ENCODE peak calls at places on chromosomes 12 and 14, in ten cellular contexts. One of them, this sample, is unnamed.

GRCh38 chr12:47820631-47821345 is 1.1 kb upstream of the HDAC7 start:
- DNase-seq in heart left ventricle: peak; percentile 90
- DNase-seq in A549: peak; percentile 91
- DNase-seq in ovary: peak; percentile 87
- DNase-seq in GM12891: no peak
- DNase-seq in Peyer's patch: peak; percentile 82
- DNase-seq in HCT116: peak; percentile 62
- DNase-seq in stomach: peak; percentile 72
- DNase-seq in tibial nerve: peak; percentile 81
- DNase-seq in uterus: peak; percentile 88
- DNase-seq in this sample: no peak

GRCh38 chr12:30694971-30695326 is 720 bp downstream of the IPO8 start:
- DNase-seq in stomach: peak; percentile 40
- DNase-seq in GM12891: no peak
- DNase-seq in HCT116: peak; percentile 21
- DNase-seq in uterus: peak; percentile 31
- DNase-seq in A549: peak; percentile 53
- DNase-seq in ovary: peak; percentile 24
- DNase-seq in tibial nerve: no peak
- DNase-seq in Peyer's patch: peak; percentile 61
- DNase-seq in heart left ventricle: peak; percentile 24
- DNase-seq in this sample: no peak

GRCh38 chr12:19688489-19688888 is 249.2 kb downstream of the AEBP2 start:
- DNase-seq in Peyer's patch: no peak
- DNase-seq in uterus: no peak
- DNase-seq in heart left ventricle: no peak
- DNase-seq in A549: no peak
- DNase-seq in ovary: no peak
- DNase-seq in stomach: no peak
- DNase-seq in GM12891: no peak
- DNase-seq in HCT116: no peak
- DNase-seq in tibial nerve: no peak
- DNase-seq in this sample: no peak

GRCh38 chr14:51341338-51341737 is 101.3 kb downstream of the TMX1 start:
- DNase-seq in GM12891: no peak
- DNase-seq in uterus: no peak
- DNase-seq in Peyer's patch: no peak
- DNase-seq in heart left ventricle: no peak
- DNase-seq in A549: no peak
- DNase-seq in tibial nerve: no peak
- DNase-seq in stomach: no peak
- DNase-seq in HCT116: no peak
- DNase-seq in ovary: no peak
- DNase-seq in this sample: no peak

GRCh38 chr14:104827173-104828055 is 26.5 kb downstream of the ZBTB42 start:
- DNase-seq in GM12891: peak; percentile 70
- DNase-seq in Peyer's patch: peak; percentile 77
- DNase-seq in ovary: no peak
- DNase-seq in HCT116: peak; percentile 48
- DNase-seq in tibial nerve: no peak
- DNase-seq in A549: peak; percentile 76
- DNase-seq in stomach: peak; percentile 43
- DNase-seq in uterus: peak; percentile 37
- DNase-seq in heart left ventricle: no peak
- DNase-seq in this sample: no peak

GRCh38 chr14:52907949-52908348 is 42.9 kb downstream of the FERMT2 start:
- DNase-seq in uterus: no peak
- DNase-seq in tibial nerve: no peak
- DNase-seq in heart left ventricle: no peak
- DNase-seq in GM12891: no peak
- DNase-seq in Peyer's patch: no peak
- DNase-seq in stomach: no peak
- DNase-seq in HCT116: no peak
- DNase-seq in ovary: no peak
- DNase-seq in A549: no peak
- DNase-seq in this sample: no peak

GRCh38 chr12:67648306-67649164 is at the start of gene DYRK2:
- DNase-seq in stomach: peak; percentile 82
- DNase-seq in HCT116: peak; percentile 27
- DNase-seq in GM12891: peak; percentile 78
- DNase-seq in ovary: peak; percentile 78
- DNase-seq in uterus: peak; percentile 79
- DNase-seq in A549: peak; percentile 79
- DNase-seq in Peyer's patch: peak; percentile 92
- DNase-seq in tibial nerve: peak; percentile 67
- DNase-seq in heart left ventricle: peak; percentile 84
- DNase-seq in this sample: peak; percentile 17

GRCh38 chr14:99820702-99821331 is 27.6 kb downstream of the EML1 start:
- DNase-seq in A549: no peak
- DNase-seq in GM12891: no peak
- DNase-seq in HCT116: no peak
- DNase-seq in uterus: no peak
- DNase-seq in stomach: no peak
- DNase-seq in heart left ventricle: no peak
- DNase-seq in tibial nerve: no peak
- DNase-seq in ovary: no peak
- DNase-seq in Peyer's patch: no peak
- DNase-seq in this sample: no peak

GRCh38 chr14:54699087-54699530 is 132.2 kb downstream of the SAMD4A start:
- DNase-seq in stomach: no peak
- DNase-seq in tibial nerve: no peak
- DNase-seq in HCT116: no peak
- DNase-seq in A549: no peak
- DNase-seq in heart left ventricle: peak; percentile 61
- DNase-seq in uterus: no peak
- DNase-seq in GM12891: no peak
- DNase-seq in Peyer's patch: no peak
- DNase-seq in ovary: no peak
- DNase-seq in this sample: no peak

GRCh38 chr12:27244680-27245005 is 557 bp downstream of the STK38L start:
- DNase-seq in HCT116: no peak
- DNase-seq in stomach: no peak
- DNase-seq in uterus: no peak
- DNase-seq in ovary: no peak
- DNase-seq in heart left ventricle: no peak
- DNase-seq in A549: no peak
- DNase-seq in tibial nerve: no peak
- DNase-seq in GM12891: no peak
- DNase-seq in Peyer's patch: no peak
- DNase-seq in this sample: no peak

GRCh38 chr12:49552014-49552413 is 13.2 kb downstream of the KCNH3 start:
- DNase-seq in heart left ventricle: peak; percentile 47
- DNase-seq in tibial nerve: no peak
- DNase-seq in stomach: no peak
- DNase-seq in A549: no peak
- DNase-seq in HCT116: no peak
- DNase-seq in uterus: no peak
- DNase-seq in ovary: no peak
- DNase-seq in Peyer's patch: no peak
- DNase-seq in GM12891: no peak
- DNase-seq in this sample: no peak

DNA sequence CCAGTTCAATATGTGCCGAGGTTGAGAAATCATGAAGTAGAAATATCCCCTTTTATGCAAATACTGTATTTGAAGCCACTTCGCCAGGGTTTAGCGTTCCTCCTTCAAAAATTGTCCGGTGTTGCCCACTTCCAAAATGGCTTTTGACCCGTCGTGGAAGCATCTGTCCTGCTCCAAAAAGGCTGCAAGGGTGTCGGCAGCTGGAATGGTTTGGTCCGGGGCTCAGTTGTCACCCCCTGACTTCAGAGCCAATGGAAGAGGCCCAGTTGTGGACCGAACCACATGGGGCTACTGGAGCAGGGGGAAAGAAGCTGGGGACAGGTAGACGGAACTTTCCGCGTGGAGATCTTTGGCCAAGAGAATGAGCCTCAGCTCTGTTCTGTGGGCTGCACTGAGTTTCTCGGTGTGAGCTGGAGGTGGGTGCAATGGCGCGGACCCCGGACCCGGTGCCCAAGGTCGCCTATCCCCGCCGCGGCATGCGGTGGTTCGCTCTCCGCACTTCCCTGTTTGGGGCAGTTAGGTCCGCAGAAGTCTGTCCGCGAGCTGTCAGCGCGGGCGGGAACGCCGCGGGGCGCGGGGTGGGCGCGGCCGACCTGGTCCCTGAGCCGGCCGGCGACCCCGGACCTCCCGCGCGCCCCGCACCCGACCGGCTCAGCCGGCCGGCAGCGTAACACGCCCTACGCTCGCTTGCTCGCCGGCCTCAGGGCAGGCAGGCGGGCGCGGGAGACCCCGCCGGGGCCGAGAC is at the start of gene ANKRD13A:
- DNase-seq in heart left ventricle: peak; percentile 93
- DNase-seq in Peyer's patch: peak; percentile 95
- DNase-seq in uterus: peak; percentile 91
- DNase-seq in ovary: peak; percentile 91
- DNase-seq in HCT116: peak; percentile 95
- DNase-seq in GM12891: peak; percentile 71
- DNase-seq in tibial nerve: peak; percentile 69
- DNase-seq in A549: peak; percentile 97
- DNase-seq in stomach: peak; percentile 88
- DNase-seq in this sample: peak; percentile 75
- TF ChIP-seq POLR2A in heart left ventricle: peak; percentile 77
- TF ChIP-seq POLR2A in Peyer's patch: peak; percentile 80
- TF ChIP-seq POLR2A in uterus: peak; percentile 34
- TF ChIP-seq POLR2A in ovary: no peak
- TF ChIP-seq POLR2A in HCT116: peak; percentile 77
- TF ChIP-seq POLR2A in GM12891: peak; percentile 93
- TF ChIP-seq POLR2A in tibial nerve: peak; percentile 71
- TF ChIP-seq POLR2A in A549: peak; percentile 67
- TF ChIP-seq POLR2A in stomach: no peak
- TF ChIP-seq POLR2A in this sample: peak; percentile 90

GRCh38 chr14:49920260-49920659 is 27.4 kb downstream of the ARF6 start:
- DNase-seq in uterus: no peak
- DNase-seq in tibial nerve: no peak
- DNase-seq in stomach: no peak
- DNase-seq in GM12891: no peak
- DNase-seq in Peyer's patch: peak; percentile 37
- DNase-seq in heart left ventricle: no peak
- DNase-seq in HCT116: no peak
- DNase-seq in ovary: no peak
- DNase-seq in A549: no peak
- DNase-seq in this sample: no peak

GRCh38 chr14:49919825-49920224 is 26.9 kb downstream of the ARF6 start:
- DNase-seq in tibial nerve: no peak
- DNase-seq in stomach: no peak
- DNase-seq in Peyer's patch: peak; percentile 7
- DNase-seq in ovary: no peak
- DNase-seq in uterus: no peak
- DNase-seq in GM12891: no peak
- DNase-seq in HCT116: no peak
- DNase-seq in heart left ventricle: no peak
- DNase-seq in A549: no peak
- DNase-seq in this sample: no peak

GRCh38 chr14:49923442-49923841 is 30.6 kb downstream of the ARF6 start:
- DNase-seq in ovary: no peak
- DNase-seq in stomach: no peak
- DNase-seq in Peyer's patch: no peak
- DNase-seq in GM12891: no peak
- DNase-seq in heart left ventricle: no peak
- DNase-seq in HCT116: no peak
- DNase-seq in uterus: no peak
- DNase-seq in tibial nerve: no peak
- DNase-seq in A549: no peak
- DNase-seq in this sample: no peak

GRCh38 chr14:49920935-49921334 is 28.1 kb downstream of the ARF6 start:
- DNase-seq in HCT116: no peak
- DNase-seq in A549: no peak
- DNase-seq in GM12891: peak; percentile 18
- DNase-seq in uterus: no peak
- DNase-seq in heart left ventricle: no peak
- DNase-seq in ovary: no peak
- DNase-seq in stomach: no peak
- DNase-seq in Peyer's patch: peak; percentile 24
- DNase-seq in tibial nerve: no peak
- DNase-seq in this sample: no peak

GRCh38 chr14:49921401-49921800 is 28.5 kb downstream of the ARF6 start:
- DNase-seq in uterus: no peak
- DNase-seq in HCT116: no peak
- DNase-seq in ovary: no peak
- DNase-seq in heart left ventricle: no peak
- DNase-seq in GM12891: no peak
- DNase-seq in stomach: no peak
- DNase-seq in A549: no peak
- DNase-seq in tibial nerve: no peak
- DNase-seq in Peyer's patch: no peak
- DNase-seq in this sample: no peak
- TF ChIP-seq POLR2A in uterus: no peak
- TF ChIP-seq POLR2A in HCT116: no peak
- TF ChIP-seq POLR2A in ovary: no peak
- TF ChIP-seq POLR2A in heart left ventricle: no peak
- TF ChIP-seq POLR2A in GM12891: no peak
- TF ChIP-seq POLR2A in stomach: no peak
- TF ChIP-seq POLR2A in A549: no peak
- TF ChIP-seq POLR2A in tibial nerve: no peak
- TF ChIP-seq POLR2A in Peyer's patch: no peak
- TF ChIP-seq POLR2A in this sample: no peak

GRCh38 chr14:61560323-61560722 is 135.0 kb upstream of the HIF1A start:
- DNase-seq in GM12891: no peak
- DNase-seq in HCT116: no peak
- DNase-seq in Peyer's patch: no peak
- DNase-seq in uterus: no peak
- DNase-seq in stomach: no peak
- DNase-seq in A549: peak; percentile 54
- DNase-seq in ovary: no peak
- DNase-seq in heart left ventricle: no peak
- DNase-seq in tibial nerve: no peak
- DNase-seq in this sample: no peak
- TF ChIP-seq POLR2A in GM12891: no peak
- TF ChIP-seq POLR2A in HCT116: no peak
- TF ChIP-seq POLR2A in Peyer's patch: no peak
- TF ChIP-seq POLR2A in uterus: no peak
- TF ChIP-seq POLR2A in stomach: no peak
- TF ChIP-seq POLR2A in A549: no peak
- TF ChIP-seq POLR2A in ovary: no peak
- TF ChIP-seq POLR2A in heart left ventricle: no peak
- TF ChIP-seq POLR2A in tibial nerve: no peak
- TF ChIP-seq POLR2A in this sample: no peak

DNA sequence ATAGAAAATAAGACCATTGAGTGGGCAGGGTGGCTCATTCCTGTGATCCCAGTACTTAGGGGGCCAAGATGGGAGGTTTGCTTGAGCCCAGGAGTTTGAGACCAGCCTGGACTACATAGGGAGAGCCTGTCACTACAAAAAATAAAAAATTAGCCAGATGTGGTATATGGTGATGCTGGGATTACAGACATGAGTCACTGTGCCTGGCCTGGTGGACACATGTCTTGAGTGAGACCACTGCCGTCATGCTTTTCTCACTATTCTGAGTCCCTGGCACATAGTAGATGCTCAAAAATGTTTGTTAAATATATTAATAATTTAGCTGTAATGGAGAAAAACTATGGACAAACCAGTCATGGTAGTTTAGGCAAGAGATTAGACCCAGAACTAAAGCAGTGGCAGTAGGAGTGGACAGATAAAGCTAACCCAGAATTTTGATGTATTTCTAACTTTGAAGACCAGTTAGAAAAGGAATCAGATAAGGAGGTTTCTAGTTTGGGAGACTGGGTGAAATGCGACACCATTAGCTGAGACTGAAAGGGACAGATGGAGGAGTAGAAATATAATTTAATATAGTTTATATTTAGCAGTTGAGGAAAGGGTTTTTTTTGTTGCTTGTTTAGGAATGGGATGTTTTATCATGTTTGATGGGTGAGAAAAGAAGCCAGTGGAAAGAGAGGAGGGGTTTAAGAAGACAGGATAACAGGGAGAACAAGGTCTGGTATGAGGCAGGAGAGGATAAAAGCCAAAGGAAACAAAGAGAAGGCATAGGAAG is 7.4 kb upstream of the PTGES3 start:
- DNase-seq in A549: no peak
- DNase-seq in uterus: no peak
- DNase-seq in Peyer's patch: no peak
- DNase-seq in HCT116: no peak
- DNase-seq in ovary: no peak
- DNase-seq in stomach: no peak
- DNase-seq in GM12891: no peak
- DNase-seq in tibial nerve: no peak
- DNase-seq in heart left ventricle: no peak
- DNase-seq in this sample: no peak
- TF ChIP-seq POLR2A in A549: no peak
- TF ChIP-seq POLR2A in uterus: no peak
- TF ChIP-seq POLR2A in Peyer's patch: no peak
- TF ChIP-seq POLR2A in HCT116: no peak
- TF ChIP-seq POLR2A in ovary: no peak
- TF ChIP-seq POLR2A in stomach: no peak
- TF ChIP-seq POLR2A in GM12891: no peak
- TF ChIP-seq POLR2A in tibial nerve: no peak
- TF ChIP-seq POLR2A in heart left ventricle: no peak
- TF ChIP-seq POLR2A in this sample: no peak

This sample was measured in esophagus squamous epithelium.